ENCODE peak calls at places on chromosomes 1 and 21, in seven cellular contexts. Y is naive thymus-derived CD4-positive, alpha-beta T cell; A is OCI-LY7; V is K562; K is A673; L is AG04450; G is tibial artery. R is an unnamed sample.

GRCh38 chr1:8165595-8166360 is 139.7 kb upstream of the ERRFI1 start:
- DNase-seq in Y (no peak), A (peak; percentile 5), V (no peak), K (peak; percentile 33), L (no peak), G (no peak), R (no peak)

GRCh38 chr21:45249626-45250025 is 38.1 kb downstream of the POFUT2 start:
- DNase-seq in Y (no peak), A (no peak), V (no peak), K (no peak), L (no peak), G (no peak), R (no peak)

GRCh38 chr1:33176362-33176850 is 5.4 kb downstream of the TRIM62 start:
- DNase-seq in Y (no peak), A (no peak), V (no peak), K (no peak), L (no peak), G (no peak), R (no peak)

GRCh38 chr1:88579598-88579997 is 104.5 kb upstream of the PKN2 start:
- DNase-seq in Y (no peak), A (no peak), V (no peak), K (no peak), L (no peak), G (no peak), R (no peak)

GRCh38 chr1:76503100-76503499 is 364.2 kb upstream of the ST6GALNAC5 start:
- DNase-seq in Y (no peak), A (no peak), V (no peak), K (peak; percentile 27), L (no peak), G (no peak), R (no peak)

GRCh38 chr1:76237201-76237600 is 162.7 kb downstream of the ST6GALNAC3 start:
- DNase-seq in Y (no peak), A (no peak), V (no peak), K (no peak), L (no peak), G (no peak), R (no peak)

GRCh38 chr1:234601217-234602017 is 8.6 kb downstream of the IRF2BP2 start:
- DNase-seq in Y (no peak), A (peak; percentile 68), V (peak; percentile 56), K (peak; percentile 63), L (no peak), G (no peak), R (no peak)

GRCh38 chr21:45029968-45030636 is 44.3 kb upstream of the ADARB1 start:
- DNase-seq in Y (no peak), A (no peak), V (no peak), K (no peak), L (no peak), G (no peak), R (no peak)

GRCh38 chr21:35225573-35225972 is 176.5 kb upstream of the RUNX1 start:
- DNase-seq in Y (no peak), A (no peak), V (no peak), K (no peak), L (no peak), G (no peak), R (no peak)

GRCh38 chr1:202200112-202200548 is 6.5 kb downstream of the LGR6 start:
- DNase-seq in Y (no peak), A (no peak), V (no peak), K (peak; percentile 50), L (no peak), G (peak; percentile 35), R (no peak)

GRCh38 chr1:150365945-150366344 is 2.0 kb downstream of the RPRD2 start:
- DNase-seq in Y (no peak), A (peak; percentile 46), V (no peak), K (peak; percentile 31), L (no peak), G (no peak), R (no peak)

GRCh38 chr1:51666463-51666862 is 49.6 kb downstream of the OSBPL9 start:
- DNase-seq in Y (no peak), A (no peak), V (no peak), K (no peak), L (no peak), G (peak; percentile 44), R (no peak)

GRCh38 chr1:119535381-119535780 is 28.4 kb downstream of the HSD3B1 start:
- DNase-seq in Y (no peak), A (no peak), V (no peak), K (no peak), L (no peak), G (no peak), R (no peak)

GRCh38 chr1:77227383-77227782 is 8.2 kb upstream of the PIGK start:
- DNase-seq in Y (no peak), A (no peak), V (no peak), K (no peak), L (no peak), G (no peak), R (no peak)

GRCh38 chr1:91799159-91799558 is 86.8 kb downstream of the TGFBR3 start:
- DNase-seq in Y (no peak), A (no peak), V (no peak), K (no peak), L (no peak), G (no peak), R (no peak)

GRCh38 chr21:41932191-41932575 is 21.6 kb downstream of the C2CD2 start:
- DNase-seq in Y (no peak), A (no peak), V (peak; percentile 32), K (no peak), L (peak; percentile 51), G (no peak), R (no peak)

GRCh38 chr1:183760661-183761060 is 44.3 kb upstream of the RGL1 start:
- DNase-seq in Y (no peak), A (no peak), V (no peak), K (no peak), L (no peak), G (no peak), R (no peak)

GRCh38 chr21:19353271-19353670 is 949.7 kb upstream of the TMPRSS15 start:
- DNase-seq in Y (no peak), A (no peak), V (no peak), K (no peak), L (no peak), G (no peak), R (no peak)

GRCh38 chr1:73859227-73859626 is 338.7 kb downstream of the LRRIQ3 start:
- DNase-seq in Y (no peak), A (no peak), V (no peak), K (no peak), L (no peak), G (no peak), R (no peak)

GRCh38 chr1:21216835-21217811 is 40.4 kb upstream of the EIF4G3 start:
- DNase-seq in Y (peak; percentile 62), A (peak; percentile 71), V (peak; percentile 80), K (peak; percentile 65), L (no peak), G (peak; percentile 55), R (peak; percentile 72)

GRCh38 chr1:168243200-168243599 is 17.4 kb downstream of the SFT2D2 start:
- DNase-seq in Y (no peak), A (no peak), V (no peak), K (no peak), L (no peak), G (no peak), R (no peak)

GRCh38 chr1:212558665-212559480 is 49.7 kb upstream of the ATF3 start:
- DNase-seq in Y (peak; percentile 89), A (peak; percentile 95), V (peak; percentile 98), K (peak; percentile 95), L (peak; percentile 86), G (peak; percentile 92), R (peak; percentile 92)
- H3K27ac ChIP-seq in Y (peak overlapping the region; percentile 74), A (peak overlapping the region; percentile 5), V (peak overlapping the region; percentile 97), K (peak overlapping the region; percentile 83), L (peak overlapping the region; percentile 75), G (peak overlapping the region; percentile 97), R (peak overlapping the region; percentile 76)

GRCh38 chr1:172885411-172885810 is 165.3 kb downstream of the TNFSF18 start:
- DNase-seq in Y (no peak), A (no peak), V (no peak), K (no peak), L (no peak), G (no peak), R (no peak)

GRCh38 chr1:172887162-172887561 is 163.6 kb downstream of the TNFSF18 start:
- DNase-seq in Y (no peak), A (no peak), V (no peak), K (no peak), L (no peak), G (no peak), R (no peak)

GRCh38 chr1:172883387-172883791 is 167.4 kb downstream of the TNFSF18 start:
- DNase-seq in Y (no peak), A (no peak), V (no peak), K (no peak), L (no peak), G (no peak), R (no peak)

GRCh38 chr1:172883844-172884243 is 166.9 kb downstream of the TNFSF18 start:
- DNase-seq in Y (no peak), A (no peak), V (no peak), K (no peak), L (no peak), G (no peak), R (no peak)

DNA sequence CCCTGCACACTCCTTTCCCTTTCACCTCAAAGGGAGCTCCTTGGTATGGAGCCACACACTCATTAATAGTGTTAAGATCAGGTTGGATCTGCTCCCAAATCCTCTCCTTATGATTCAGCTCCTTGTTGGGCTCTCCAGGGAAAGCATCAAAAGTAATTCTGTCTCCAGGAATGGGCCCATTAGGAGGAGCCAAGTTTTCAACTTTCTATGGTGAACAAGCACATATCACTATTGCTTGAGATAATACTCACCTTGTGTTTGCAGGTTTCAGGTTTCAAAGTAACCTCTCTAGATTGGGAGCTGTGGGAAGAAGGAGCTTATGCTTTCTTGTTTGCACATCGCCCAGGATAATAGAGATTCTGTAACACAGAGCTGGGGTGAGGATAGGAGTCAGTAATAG is 164.8 kb downstream of the TNFSF18 start:
- DNase-seq in Y (no peak), A (no peak), V (no peak), K (no peak), L (no peak), G (no peak), R (no peak)
- H3K27ac ChIP-seq in Y (no peak overlapping the region), A (no peak overlapping the region), V (no peak overlapping the region), K (no peak overlapping the region), L (no peak overlapping the region), G (no peak overlapping the region), R (no peak overlapping the region)

GRCh38 chr1:174197547-174197946 is 38.2 kb downstream of the RABGAP1L start:
- DNase-seq in Y (no peak), A (no peak), V (no peak), K (peak; percentile 12), L (no peak), G (no peak), R (no peak)
- H3K27ac ChIP-seq in Y (no peak overlapping the region), A (no peak overlapping the region), V (no peak overlapping the region), K (no peak overlapping the region), L (no peak overlapping the region), G (no peak overlapping the region), R (no peak overlapping the region)

DNA sequence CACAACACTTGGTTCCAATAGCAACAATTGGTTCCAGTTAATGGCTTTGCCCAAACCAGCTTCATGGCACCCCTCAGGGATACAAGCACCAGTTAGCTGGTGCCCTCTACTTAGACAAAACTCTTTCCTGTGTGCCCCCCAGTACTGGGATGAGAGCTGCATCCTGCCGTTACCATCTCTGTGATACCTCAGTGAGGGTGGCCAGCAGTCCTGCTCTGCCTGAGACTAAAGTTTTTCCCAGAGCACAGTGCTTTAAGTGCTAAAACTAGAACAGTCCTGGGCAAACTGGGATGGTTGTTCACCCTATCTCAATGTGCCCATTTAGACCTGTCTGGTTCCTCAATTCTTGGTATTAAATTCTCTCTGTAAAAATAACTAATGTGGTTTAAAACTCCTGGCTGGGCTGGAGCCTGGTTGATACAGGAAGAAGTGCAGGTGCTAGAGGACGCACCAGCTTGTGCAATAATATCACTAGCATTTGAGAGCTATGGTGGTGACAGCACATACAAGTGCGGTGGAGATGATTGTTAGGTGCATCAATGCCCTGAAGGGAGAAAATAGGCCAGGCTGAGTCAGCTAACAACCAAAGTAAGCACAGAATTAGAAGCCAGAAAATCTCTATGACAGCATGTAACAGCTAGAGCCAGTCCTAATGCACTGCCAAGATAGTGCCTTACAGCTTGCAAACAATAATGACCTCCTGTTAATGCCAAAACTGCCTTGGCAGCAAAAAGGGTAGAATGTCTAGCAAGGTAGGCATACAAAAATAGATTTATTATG is 179.8 kb upstream of the GALNT2 start:
- DNase-seq in Y (no peak), A (no peak), V (no peak), K (no peak), L (no peak), G (no peak), R (no peak)
- H3K27ac ChIP-seq in Y (no peak overlapping the region), A (no peak overlapping the region), V (no peak overlapping the region), K (no peak overlapping the region), L (no peak overlapping the region), G (no peak overlapping the region), R (no peak overlapping the region)